ENCODE peak calls at places on chromosomes 12 and 14, in five cellular contexts. X is NCI-H2081; Y is NCI-H1694 treated with DMSO at 0.1 percent for 48 hours; R is stromal cell of bone marrow; P is central memory CD4-positive, alpha-beta T cell. F is an unnamed sample.

GRCh38 chr12:94149781-94150482 is 1.6 kb downstream of the PLXNC1 start:
- DNase-seq in X (no peak), P (no peak), R (no peak), Y (no peak), F (no peak)

GRCh38 chr12:126708492-126708896 is 1558.5 kb upstream of the TMEM132C start:
- DNase-seq in X (no peak), P (no peak), R (peak), Y (no peak), F (no peak)

GRCh38 chr12:51482808-51483532 is 58.3 kb downstream of the SLC4A8 start:
- DNase-seq in R (no peak), P (peak), Y (no peak), X (no peak), F (no peak)

GRCh38 chr14:23513005-23513412 is 38.6 kb downstream of the ZFHX2 start:
- DNase-seq in P (no peak), R (no peak), X (peak), Y (peak), F (no peak)

GRCh38 chr14:86766469-86766868 is 1226.5 kb downstream of the GALC start:
- DNase-seq in P (no peak), R (no peak), X (no peak), Y (no peak), F (no peak)

GRCh38 chr12:106767954-106768501 is 6.5 kb upstream of the RIC8B start:
- DNase-seq in R (no peak), P (no peak), Y (no peak), X (no peak), F (peak)

GRCh38 chr12:114168061-114168460 is 201.9 kb upstream of the RBM19 start:
- DNase-seq in R (no peak), X (no peak), Y (no peak), P (no peak), F (no peak)

GRCh38 chr12:3882396-3882795 is 9.2 kb upstream of the PARP11 start:
- DNase-seq in X (no peak), R (no peak), P (no peak), Y (no peak), F (no peak)

GRCh38 chr12:28689398-28690175 is 459.5 kb upstream of the FAR2 start:
- DNase-seq in P (no peak), X (no peak), R (no peak), Y (no peak), F (no peak)

GRCh38 chr12:76310110-76310509 is 38.1 kb downstream of the BBS10 start:
- DNase-seq in R (no peak), P (no peak), Y (no peak), X (no peak), F (no peak)

GRCh38 chr12:118034429-118035193 is 18.1 kb downstream of the RFC5 start:
- DNase-seq in R (no peak), P (peak), Y (peak), X (peak), F (no peak)

GRCh38 chr12:22670762-22671161 is 45.8 kb downstream of the ETNK1 start:
- DNase-seq in X (no peak), R (no peak), P (no peak), Y (no peak), F (no peak)

GRCh38 chr12:95942532-95943230 is at the start of gene CCDC38:
- DNase-seq in X (peak), R (peak), Y (peak), P (peak), F (peak)

GRCh38 chr12:94690199-94690695 is 39.9 kb upstream of the TMCC3 start:
- DNase-seq in R (peak), Y (no peak), P (no peak), X (no peak), F (no peak)

GRCh38 chr14:51547260-51547659 is 104.5 kb upstream of the FRMD6 start:
- DNase-seq in Y (no peak), X (no peak), P (no peak), R (peak), F (peak)

GRCh38 chr14:79419571-79420327 is 791.6 kb downstream of the DIO2 start:
- DNase-seq in Y (no peak), X (no peak), R (no peak), P (no peak), F (no peak)

GRCh38 chr12:107917912-107918800 is 143.7 kb downstream of the ASCL4 start:
- DNase-seq in P (no peak), X (peak), R (no peak), Y (peak), F (no peak)

GRCh38 chr14:92577321-92577742 is 63.8 kb downstream of the RIN3 start:
- DNase-seq in Y (no peak), X (no peak), P (peak), R (no peak), F (no peak)

GRCh38 chr14:101005447-101005846 is 101.9 kb upstream of the RTL1 start:
- DNase-seq in X (no peak), R (no peak), P (no peak), Y (no peak), F (no peak)

GRCh38 chr14:54671537-54671936 is 104.6 kb downstream of the SAMD4A start:
- DNase-seq in P (no peak), X (no peak), R (no peak), Y (no peak), F (no peak)

GRCh38 chr12:23060161-23060560 is 435.2 kb downstream of the ETNK1 start:
- DNase-seq in R (no peak), P (no peak), X (no peak), Y (no peak), F (no peak)

GRCh38 chr14:69519253-69519661 is 34.7 kb downstream of the PLEKHD1 start:
- DNase-seq in P (no peak), X (no peak), Y (no peak), R (no peak), F (peak)

GRCh38 chr12:41345071-41345470 is 157.0 kb downstream of the PDZRN4 start:
- DNase-seq in R (no peak), P (no peak), X (no peak), Y (no peak), F (no peak)

GRCh38 chr12:111842556-111843396 is 748 bp downstream of the MAPKAPK5 start:
- DNase-seq in Y (no peak), P (no peak), R (no peak), X (no peak), F (peak)

GRCh38 chr12:104649217-104649834 is 192.6 kb downstream of the CHST11 start:
- DNase-seq in Y (no peak), R (no peak), X (no peak), P (no peak), F (no peak)

GRCh38 chr12:93892431-93893210 is 215.4 kb downstream of the CRADD start:
- DNase-seq in Y (no peak), R (no peak), P (no peak), X (no peak), F (no peak)

GRCh38 chr14:104317500-104317805 is 179.1 kb downstream of the KIF26A start:
- DNase-seq in X (no peak), P (no peak), Y (no peak), R (no peak), F (no peak)

GRCh38 chr12:88623777-88624548 is 43.7 kb upstream of the KITLG start:
- DNase-seq in X (no peak), R (no peak), P (no peak), Y (no peak), F (no peak)

GRCh38 chr14:96108911-96109310 is 69.7 kb downstream of the C14orf132 start:
- DNase-seq in X (no peak), Y (no peak), P (no peak), R (no peak), F (no peak)

GRCh38 chr12:2364566-2365165 is 311.9 kb downstream of the CACNA1C start:
- DNase-seq in Y (no peak), R (no peak), P (no peak), X (no peak), F (no peak)

GRCh38 chr14:59394268-59394667 is 70.9 kb downstream of the GPR135 start:
- DNase-seq in X (no peak), Y (no peak), R (no peak), P (no peak), F (no peak)

GRCh38 chr12:1890119-1890703 is 28.2 kb downstream of the CACNA2D4 start:
- DNase-seq in P (no peak), Y (no peak), R (no peak), X (no peak), F (peak)

GRCh38 chr14:24279301-24280186 is 8.1 kb upstream of the RABGGTA start:
- DNase-seq in X (peak), Y (peak), P (peak), R (no peak), F (no peak)

GRCh38 chr12:109797905-109798669 is 35.1 kb downstream of the TRPV4 start:
- DNase-seq in Y (no peak), X (no peak), P (no peak), R (no peak), F (no peak)

F was measured in right lobe of liver.